ENCODE peak calls at places on chromosomes 13 and 19, in four cellular contexts. F, T, O and G are unnamed samples.

GRCh38 chr19:45955905-45956608 is 17.6 kb downstream of the NOVA2 start:
- DNase-seq in F (no peak), T (peak; percentile 30), O (no peak), G (peak; percentile 79)

GRCh38 chr19:12750851-12751250 is 740 bp upstream of the BEST2 start:
- DNase-seq in F (no peak), T (no peak), O (no peak), G (no peak)

GRCh38 chr13:111204438-111205177 is 89.5 kb downstream of the ARHGEF7 start:
- DNase-seq in F (peak; percentile 77), T (no peak), O (peak; percentile 43), G (no peak)

GRCh38 chr13:97977376-97977705 is 23.9 kb downstream of the IPO5 start:
- DNase-seq in F (no peak), T (no peak), O (no peak), G (no peak)

GRCh38 chr19:12513531-12514061 is 29.0 kb upstream of the ZNF709 start:
- DNase-seq in F (no peak), T (no peak), O (no peak), G (peak; percentile 22)

GRCh38 chr19:48441360-48442050 is 4.3 kb upstream of the GRWD1 start:
- DNase-seq in F (no peak), T (no peak), O (no peak), G (no peak)

GRCh38 chr13:26460652-26461051 is 96.8 kb upstream of the WASF3 start:
- DNase-seq in F (no peak), T (no peak), O (no peak), G (no peak)

GRCh38 chr13:34156841-34157365 is 339.0 kb downstream of the RFC3 start:
- DNase-seq in F (peak; percentile 86), T (peak; percentile 77), O (peak; percentile 66), G (no peak)

GRCh38 chr19:15871570-15871969 is 26.3 kb downstream of the CYP4F2 start:
- DNase-seq in F (no peak), T (no peak), O (no peak), G (no peak)

GRCh38 chr13:76890036-76890435 is 3.8 kb upstream of the KCTD12 start:
- DNase-seq in F (no peak), T (no peak), O (no peak), G (no peak)

GRCh38 chr13:28181413-28181812 is 43.1 kb downstream of the PAN3 start:
- DNase-seq in F (no peak), T (no peak), O (no peak), G (no peak)

GRCh38 chr13:102591988-102592781 is 4.6 kb upstream of the TPP2 start:
- DNase-seq in F (peak; percentile 89), T (peak; percentile 44), O (peak; percentile 38), G (peak; percentile 23)

GRCh38 chr13:40611635-40612422 is 54.6 kb downstream of the FOXO1 start:
- DNase-seq in F (no peak), T (no peak), O (no peak), G (no peak)

GRCh38 chr19:2977001-2977685 is at the start of gene TLE6:
- DNase-seq in F (peak; percentile 98), T (peak; percentile 98), O (peak; percentile 74), G (peak; percentile 78)

GRCh38 chr19:2974342-2974932 is 2.9 kb upstream of the TLE6 start:
- DNase-seq in F (peak; percentile 70), T (peak; percentile 60), O (no peak), G (peak; percentile 14)

GRCh38 chr19:2978467-2978767 is 1.1 kb downstream of the TLE6 start:
- DNase-seq in F (no peak), T (no peak), O (no peak), G (no peak)

GRCh38 chr19:2976609-2977000 is 759 bp upstream of the TLE6 start:
- DNase-seq in F (no peak), T (no peak), O (no peak), G (no peak)

DNA sequence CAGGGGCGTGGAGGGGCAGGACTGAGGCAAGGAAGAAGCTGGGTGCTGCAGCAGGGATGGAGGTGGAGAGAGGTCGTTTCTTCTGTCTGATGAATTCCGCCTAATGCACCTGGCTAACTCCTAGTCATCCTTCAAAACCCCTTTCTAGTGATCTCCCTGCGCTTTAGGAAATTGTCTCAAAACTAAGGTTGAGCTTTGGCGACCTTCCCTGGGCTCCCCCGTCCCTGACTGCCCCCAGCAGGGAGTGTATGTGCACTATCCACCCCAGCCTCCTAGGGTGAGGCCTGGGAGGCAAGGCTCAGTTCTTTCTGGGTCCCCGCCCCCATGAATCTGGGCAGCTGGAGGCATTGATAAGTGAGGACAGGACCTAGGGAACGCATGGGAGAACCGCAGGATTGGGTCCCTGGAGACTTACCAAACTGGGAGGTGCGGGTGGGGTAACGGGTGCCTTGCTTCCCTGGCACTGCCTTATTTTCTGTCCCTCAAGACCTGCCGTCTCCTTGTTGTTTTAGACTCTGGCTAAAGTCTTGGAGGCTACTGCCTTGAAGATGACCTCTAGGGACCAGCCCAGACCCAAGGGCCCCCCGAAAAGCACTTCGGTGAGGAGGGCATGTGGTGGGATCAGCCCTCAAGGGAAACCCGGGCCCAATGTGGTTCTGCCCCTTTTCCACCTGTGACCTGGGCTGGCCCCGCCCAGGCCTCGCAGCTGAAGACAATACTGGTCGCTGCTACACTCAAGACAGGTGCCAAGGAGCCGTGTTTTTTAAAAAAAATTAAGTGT is 512 bp downstream of the TLE6 start:
- DNase-seq in F (no peak), T (no peak), O (no peak), G (no peak)
- H3K27ac ChIP-seq in F (no peak overlapping the region), T (peak overlapping the region; percentile 41), O (peak overlapping the region; percentile 41), G (peak overlapping the region; percentile 12)

GRCh38 chr19:5827891-5828660 is 11.4 kb downstream of the FUT6 start:
- DNase-seq in F (peak; percentile 91), T (peak; percentile 81), O (peak; percentile 36), G (peak; percentile 82)
- H3K27ac ChIP-seq in F (no peak overlapping the region), T (peak overlapping the region; percentile 61), O (no peak overlapping the region), G (peak overlapping the region; percentile 21)

DNA sequence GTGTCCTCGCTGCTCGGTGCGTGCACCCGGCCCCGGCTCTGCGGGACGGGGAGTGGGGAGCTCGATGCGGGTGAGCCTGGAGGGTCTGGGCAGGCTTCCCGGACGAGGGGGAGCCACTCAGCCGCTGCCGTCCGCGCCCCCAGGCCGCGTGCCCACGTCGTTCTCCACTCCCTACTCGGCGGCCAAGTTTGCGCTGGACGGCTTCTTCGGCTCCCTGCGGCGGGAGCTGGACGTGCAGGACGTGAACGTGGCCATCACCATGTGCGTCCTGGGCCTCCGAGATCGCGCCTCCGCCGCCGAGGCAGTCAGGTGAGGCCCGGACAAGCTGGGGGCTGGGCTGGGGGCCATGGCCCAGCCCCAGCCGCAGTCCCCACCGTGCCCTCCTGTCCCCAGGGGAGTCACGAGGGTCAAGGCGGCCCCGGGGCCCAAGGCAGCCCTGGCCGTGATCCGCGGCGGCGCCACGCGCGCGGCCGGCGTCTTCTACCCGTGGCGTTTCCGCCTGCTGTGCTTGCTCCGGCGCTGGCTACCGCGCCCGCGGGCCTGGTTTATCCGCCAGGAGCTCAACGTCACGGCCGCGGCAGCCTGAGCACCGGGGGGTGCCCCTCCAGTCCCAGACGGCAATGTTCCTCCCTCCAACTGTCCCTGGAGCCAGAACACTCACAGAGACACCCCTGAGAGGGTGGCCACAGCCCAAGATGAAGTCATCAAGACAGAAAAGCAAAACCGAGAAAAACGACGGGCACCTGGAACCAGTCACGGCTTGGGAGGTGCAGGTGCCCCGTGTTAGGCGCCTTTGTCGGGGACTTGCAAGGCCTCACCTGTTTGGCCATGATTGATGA is 2.5 kb upstream of the RPL36 start:
- DNase-seq in F (no peak), T (no peak), O (no peak), G (no peak)
- H3K27ac ChIP-seq in F (peak overlapping the region; percentile 2), T (peak overlapping the region; percentile 73), O (peak overlapping the region; percentile 60), G (no peak overlapping the region)

DNA sequence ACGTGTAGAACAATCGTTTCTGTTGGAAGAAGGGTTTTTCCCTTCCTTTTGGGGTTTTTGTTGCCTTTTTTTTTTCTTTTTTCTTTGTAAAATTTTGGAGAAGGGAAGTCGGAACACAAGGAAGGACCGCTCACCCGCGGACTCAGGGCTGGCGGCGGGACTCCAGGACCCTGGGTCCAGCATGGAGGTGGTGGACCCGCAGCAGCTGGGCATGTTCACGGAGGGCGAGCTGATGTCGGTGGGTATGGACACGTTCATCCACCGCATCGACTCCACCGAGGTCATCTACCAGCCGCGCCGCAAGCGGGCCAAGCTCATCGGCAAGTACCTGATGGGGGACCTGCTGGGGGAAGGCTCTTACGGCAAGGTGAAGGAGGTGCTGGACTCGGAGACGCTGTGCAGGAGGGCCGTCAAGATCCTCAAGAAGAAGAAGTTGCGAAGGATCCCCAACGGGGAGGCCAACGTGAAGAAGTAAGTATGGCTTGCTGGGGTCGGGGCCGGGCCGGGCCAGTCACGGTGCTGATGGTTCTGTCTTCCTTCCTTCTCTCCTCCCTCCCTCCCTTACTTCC is 1.2 kb downstream of the STK11 start:
- DNase-seq in F (no peak), T (no peak), O (no peak), G (no peak)
- H3K27ac ChIP-seq in F (peak overlapping the region; percentile 45), T (peak overlapping the region; percentile 63), O (peak overlapping the region; percentile 85), G (peak overlapping the region; percentile 66)

DNA sequence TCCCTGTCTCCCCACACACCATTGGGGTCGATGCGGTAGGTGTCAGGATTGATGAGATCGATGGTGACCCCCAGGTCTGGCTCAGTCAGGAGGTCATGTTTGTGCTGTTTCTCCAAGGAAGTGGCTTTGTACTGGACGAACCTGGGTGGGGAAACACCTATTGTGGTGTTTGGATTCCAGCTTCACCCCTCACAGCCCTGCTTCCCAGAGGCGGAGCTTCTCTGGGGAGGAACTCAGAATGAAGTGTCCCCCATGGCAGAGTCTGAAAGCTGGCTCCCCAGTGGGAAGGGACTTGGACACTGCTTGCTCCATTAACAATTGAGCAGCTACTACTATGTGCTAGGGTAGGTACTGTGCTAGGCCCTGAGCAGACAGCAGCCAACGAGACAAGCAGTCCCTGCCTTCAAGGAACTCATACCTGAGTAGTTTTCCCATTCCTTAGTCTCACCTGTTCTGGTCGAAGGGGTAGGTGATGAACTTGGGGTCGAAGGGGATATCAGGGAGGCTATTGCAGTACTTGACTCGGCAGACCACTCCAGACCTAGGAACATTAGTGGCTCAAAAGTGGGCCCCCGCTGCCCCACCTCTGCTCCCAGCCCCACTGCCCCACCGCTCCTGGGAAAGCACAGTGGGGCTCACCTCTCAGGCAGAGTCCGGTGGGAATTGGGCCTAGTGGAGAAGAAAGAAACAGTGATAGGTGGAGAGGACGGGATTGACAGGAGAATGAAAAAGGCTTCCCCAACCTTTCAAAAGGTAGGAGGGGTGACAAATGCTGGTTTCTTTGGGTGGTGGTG is 1.1 kb downstream of the PAF1 start:
- DNase-seq in F (no peak), T (no peak), O (no peak), G (no peak)
- H3K27ac ChIP-seq in F (peak overlapping the region; percentile 85), T (peak overlapping the region; percentile 100), O (peak overlapping the region; percentile 96), G (peak overlapping the region; percentile 96)

GRCh38 chr13:52922961-52923360 is 74.5 kb upstream of the PCDH8 start:
- DNase-seq in F (no peak), T (no peak), O (no peak), G (no peak)
- H3K27ac ChIP-seq in F (no peak overlapping the region), T (no peak overlapping the region), O (no peak overlapping the region), G (no peak overlapping the region)

DNA sequence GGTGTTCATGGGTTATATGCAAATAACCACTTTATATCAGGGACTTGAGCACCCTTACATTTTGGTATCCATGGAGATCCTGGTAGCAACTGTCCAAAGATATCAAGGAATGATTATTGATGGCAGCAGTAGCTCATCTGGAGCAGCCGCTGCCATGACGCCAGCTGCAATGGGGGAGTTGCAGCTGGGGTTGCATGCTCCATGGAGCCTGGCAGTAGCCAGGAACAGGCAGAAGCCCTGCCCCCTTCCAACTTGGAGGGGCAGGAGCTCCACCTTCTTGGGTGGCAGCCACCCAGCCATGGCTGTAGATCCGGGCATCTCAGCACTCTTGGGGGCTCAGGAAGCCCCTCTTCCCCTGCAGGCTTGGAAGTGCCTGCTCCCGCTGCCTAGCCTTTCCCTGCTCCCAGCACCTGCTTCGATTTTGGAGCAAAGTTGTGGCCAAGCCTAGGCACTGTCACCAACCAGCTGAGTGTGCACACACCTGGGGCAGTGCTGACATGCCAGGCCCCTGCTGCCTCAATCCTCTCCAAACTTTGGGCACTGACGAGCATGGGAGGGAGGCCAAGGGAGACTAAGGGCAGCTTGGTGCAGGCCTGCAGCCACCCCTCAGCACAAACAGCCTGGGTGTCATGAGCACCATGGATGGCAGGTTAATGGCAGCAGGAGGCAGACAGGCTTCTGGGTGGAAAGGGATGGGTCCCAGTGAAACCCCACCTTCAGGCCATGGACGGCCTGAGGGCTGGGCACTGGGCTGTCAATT is 235.6 kb upstream of the CSNK1A1L start:
- DNase-seq in F (no peak), T (no peak), O (no peak), G (no peak)
- H3K27ac ChIP-seq in F (no peak overlapping the region), T (no peak overlapping the region), O (no peak overlapping the region), G (no peak overlapping the region)